ENCODE peak calls at places on chromosomes 1 and 21, in five cellular contexts. One of them, this sample, is unnamed.

GRCh38 chr1:63322248-63322943 is at the start of gene FOXD3:
- DNase-seq in stomach: peak; percentile 71
- DNase-seq in tibial nerve: peak; percentile 57
- DNase-seq in CD8-positive, alpha-beta T cell: no peak
- DNase-seq in uterus: peak; percentile 26
- DNase-seq in this sample: peak; percentile 94

GRCh38 chr1:67818162-67818561 is 15.1 kb downstream of the GNG12 start:
- DNase-seq in stomach: no peak
- DNase-seq in tibial nerve: no peak
- DNase-seq in CD8-positive, alpha-beta T cell: no peak
- DNase-seq in uterus: no peak
- DNase-seq in this sample: no peak

GRCh38 chr21:45414396-45415187 is 9.6 kb downstream of the COL18A1 start:
- DNase-seq in stomach: no peak
- DNase-seq in tibial nerve: no peak
- DNase-seq in CD8-positive, alpha-beta T cell: no peak
- DNase-seq in uterus: no peak
- DNase-seq in this sample: no peak

GRCh38 chr1:22556391-22557104 is 6.7 kb upstream of the EPHA8 start:
- DNase-seq in stomach: no peak
- DNase-seq in tibial nerve: no peak
- DNase-seq in CD8-positive, alpha-beta T cell: no peak
- DNase-seq in uterus: no peak
- DNase-seq in this sample: no peak

GRCh38 chr1:154219511-154219910 is 1.2 kb upstream of the UBAP2L start:
- DNase-seq in stomach: no peak
- DNase-seq in tibial nerve: no peak
- DNase-seq in CD8-positive, alpha-beta T cell: no peak
- DNase-seq in uterus: no peak
- DNase-seq in this sample: no peak

GRCh38 chr21:44405948-44406872 is 49.1 kb upstream of the LRRC3 start:
- DNase-seq in stomach: no peak
- DNase-seq in tibial nerve: no peak
- DNase-seq in CD8-positive, alpha-beta T cell: no peak
- DNase-seq in uterus: no peak
- DNase-seq in this sample: peak; percentile 22

GRCh38 chr1:200530551-200531261 is 89.8 kb downstream of the KIF14 start:
- DNase-seq in stomach: no peak
- DNase-seq in tibial nerve: no peak
- DNase-seq in CD8-positive, alpha-beta T cell: peak; percentile 50
- DNase-seq in uterus: no peak
- DNase-seq in this sample: no peak

GRCh38 chr21:35976929-35977328 is 83.4 kb downstream of the SETD4 start:
- DNase-seq in stomach: no peak
- DNase-seq in tibial nerve: no peak
- DNase-seq in CD8-positive, alpha-beta T cell: no peak
- DNase-seq in uterus: no peak
- DNase-seq in this sample: no peak

GRCh38 chr1:203536981-203537455 is 43.1 kb downstream of the OPTC start:
- DNase-seq in stomach: peak; percentile 79
- DNase-seq in tibial nerve: no peak
- DNase-seq in CD8-positive, alpha-beta T cell: no peak
- DNase-seq in uterus: peak; percentile 81
- DNase-seq in this sample: peak; percentile 51

GRCh38 chr1:10530281-10530740 is 55.6 kb downstream of the PEX14 start:
- DNase-seq in stomach: peak; percentile 61
- DNase-seq in tibial nerve: peak; percentile 17
- DNase-seq in CD8-positive, alpha-beta T cell: no peak
- DNase-seq in uterus: peak; percentile 52
- DNase-seq in this sample: peak; percentile 88

GRCh38 chr1:55893155-55893554 is 678.0 kb upstream of the USP24 start:
- DNase-seq in stomach: no peak
- DNase-seq in tibial nerve: no peak
- DNase-seq in CD8-positive, alpha-beta T cell: no peak
- DNase-seq in uterus: no peak
- DNase-seq in this sample: no peak

GRCh38 chr1:14590781-14591180 is 7.7 kb upstream of the KAZN start:
- DNase-seq in stomach: no peak
- DNase-seq in tibial nerve: no peak
- DNase-seq in CD8-positive, alpha-beta T cell: no peak
- DNase-seq in uterus: no peak
- DNase-seq in this sample: no peak

GRCh38 chr21:25790122-25790951 is 55.6 kb downstream of the GABPA start:
- DNase-seq in stomach: no peak
- DNase-seq in tibial nerve: no peak
- DNase-seq in CD8-positive, alpha-beta T cell: no peak
- DNase-seq in uterus: no peak
- DNase-seq in this sample: no peak

GRCh38 chr1:208524920-208525319 is 280.7 kb upstream of the PLXNA2 start:
- DNase-seq in stomach: no peak
- DNase-seq in tibial nerve: no peak
- DNase-seq in CD8-positive, alpha-beta T cell: no peak
- DNase-seq in uterus: no peak
- DNase-seq in this sample: no peak

GRCh38 chr1:234170622-234171021 is 202.6 kb upstream of the COA6 start:
- DNase-seq in stomach: no peak
- DNase-seq in tibial nerve: no peak
- DNase-seq in CD8-positive, alpha-beta T cell: no peak
- DNase-seq in uterus: no peak
- DNase-seq in this sample: no peak

GRCh38 chr21:41166947-41167346 is 1.0 kb upstream of the BACE2 start:
- DNase-seq in stomach: no peak
- DNase-seq in tibial nerve: no peak
- DNase-seq in CD8-positive, alpha-beta T cell: no peak
- DNase-seq in uterus: peak; percentile 59
- DNase-seq in this sample: peak; percentile 37

GRCh38 chr1:214957330-214958137 is 125.0 kb upstream of the KCNK2 start:
- DNase-seq in stomach: no peak
- DNase-seq in tibial nerve: no peak
- DNase-seq in CD8-positive, alpha-beta T cell: no peak
- DNase-seq in uterus: peak; percentile 14
- DNase-seq in this sample: no peak

GRCh38 chr21:42190492-42190875 is 28.5 kb upstream of the ABCG1 start:
- DNase-seq in stomach: no peak
- DNase-seq in tibial nerve: no peak
- DNase-seq in CD8-positive, alpha-beta T cell: no peak
- DNase-seq in uterus: no peak
- DNase-seq in this sample: no peak

GRCh38 chr21:39387461-39388037 is 38.7 kb upstream of the HMGN1 start:
- DNase-seq in stomach: peak; percentile 92
- DNase-seq in tibial nerve: peak; percentile 79
- DNase-seq in CD8-positive, alpha-beta T cell: peak; percentile 87
- DNase-seq in uterus: peak; percentile 92
- DNase-seq in this sample: peak; percentile 98

GRCh38 chr1:65178235-65178634 is 30.2 kb downstream of the AK4 start:
- DNase-seq in stomach: no peak
- DNase-seq in tibial nerve: no peak
- DNase-seq in CD8-positive, alpha-beta T cell: no peak
- DNase-seq in uterus: no peak
- DNase-seq in this sample: no peak

GRCh38 chr1:56545711-56546110 is 33.7 kb downstream of the PLPP3 start:
- DNase-seq in stomach: peak; percentile 90
- DNase-seq in tibial nerve: no peak
- DNase-seq in CD8-positive, alpha-beta T cell: no peak
- DNase-seq in uterus: no peak
- DNase-seq in this sample: no peak

GRCh38 chr1:150383629-150384318 is 19.8 kb downstream of the RPRD2 start:
- DNase-seq in stomach: no peak
- DNase-seq in tibial nerve: no peak
- DNase-seq in CD8-positive, alpha-beta T cell: no peak
- DNase-seq in uterus: no peak
- DNase-seq in this sample: no peak

GRCh38 chr1:95069711-95070093 is 3.0 kb downstream of the ALG14 start:
- DNase-seq in stomach: no peak
- DNase-seq in tibial nerve: no peak
- DNase-seq in CD8-positive, alpha-beta T cell: no peak
- DNase-seq in uterus: no peak
- DNase-seq in this sample: no peak

GRCh38 chr1:95072117-95072516 is 634 bp downstream of the ALG14 start:
- DNase-seq in stomach: no peak
- DNase-seq in tibial nerve: no peak
- DNase-seq in CD8-positive, alpha-beta T cell: no peak
- DNase-seq in uterus: no peak
- DNase-seq in this sample: no peak

GRCh38 chr1:95071539-95071938 is 1.2 kb downstream of the ALG14 start:
- DNase-seq in stomach: no peak
- DNase-seq in tibial nerve: no peak
- DNase-seq in CD8-positive, alpha-beta T cell: no peak
- DNase-seq in uterus: no peak
- DNase-seq in this sample: no peak

GRCh38 chr1:95067069-95067468 is 5.7 kb downstream of the ALG14 start:
- DNase-seq in stomach: no peak
- DNase-seq in tibial nerve: no peak
- DNase-seq in CD8-positive, alpha-beta T cell: no peak
- DNase-seq in uterus: no peak
- DNase-seq in this sample: no peak

DNA sequence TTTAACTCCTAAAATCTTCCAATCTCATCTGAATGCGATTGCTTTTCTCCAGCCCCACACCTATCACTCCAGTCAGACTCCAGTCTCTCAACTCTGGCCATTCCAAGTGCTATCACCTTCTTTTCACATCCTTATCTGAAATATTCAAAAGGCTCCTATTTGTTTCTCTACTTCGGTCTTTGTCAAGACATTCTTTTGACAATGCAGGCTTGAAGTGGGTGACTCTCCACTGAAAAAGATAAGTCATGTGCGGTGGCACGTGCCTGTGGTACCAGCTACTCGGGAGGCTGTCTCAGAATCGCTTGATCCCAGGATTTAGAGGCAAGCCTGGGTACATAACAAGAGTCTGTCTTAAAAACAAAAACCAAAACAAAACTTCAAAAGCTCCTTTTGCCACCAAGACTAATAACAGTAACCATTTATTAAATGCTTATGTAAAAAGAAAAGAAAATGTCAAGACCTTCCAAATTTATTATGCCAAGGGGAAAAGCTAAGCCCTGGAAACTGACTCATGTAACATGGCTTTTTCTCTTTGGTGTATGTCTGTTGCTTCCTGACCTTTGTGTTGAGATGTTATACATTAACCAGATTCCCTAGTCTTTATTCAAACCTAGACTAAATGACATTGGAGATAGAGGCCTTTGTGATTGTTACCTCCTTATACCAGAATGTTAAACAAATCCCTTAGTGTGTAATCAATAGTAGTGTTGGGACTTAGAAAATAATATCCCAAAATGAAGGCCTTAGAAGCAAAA is 3.6 kb downstream of the ALG14 start:
- DNase-seq in stomach: no peak
- DNase-seq in tibial nerve: no peak
- DNase-seq in CD8-positive, alpha-beta T cell: no peak
- DNase-seq in uterus: no peak
- DNase-seq in this sample: no peak
- H3K4me1 ChIP-seq in stomach: peaks cover 18% of the 10 kb centered on the region
- H3K4me1 ChIP-seq in tibial nerve: no peaks in the 10 kb centered on the region
- H3K4me1 ChIP-seq in CD8-positive, alpha-beta T cell: peaks cover 10% of the 10 kb centered on the region
- H3K4me1 ChIP-seq in uterus: no peaks in the 10 kb centered on the region
- H3K4me1 ChIP-seq in this sample: peaks cover 6% of the 10 kb centered on the region

DNA sequence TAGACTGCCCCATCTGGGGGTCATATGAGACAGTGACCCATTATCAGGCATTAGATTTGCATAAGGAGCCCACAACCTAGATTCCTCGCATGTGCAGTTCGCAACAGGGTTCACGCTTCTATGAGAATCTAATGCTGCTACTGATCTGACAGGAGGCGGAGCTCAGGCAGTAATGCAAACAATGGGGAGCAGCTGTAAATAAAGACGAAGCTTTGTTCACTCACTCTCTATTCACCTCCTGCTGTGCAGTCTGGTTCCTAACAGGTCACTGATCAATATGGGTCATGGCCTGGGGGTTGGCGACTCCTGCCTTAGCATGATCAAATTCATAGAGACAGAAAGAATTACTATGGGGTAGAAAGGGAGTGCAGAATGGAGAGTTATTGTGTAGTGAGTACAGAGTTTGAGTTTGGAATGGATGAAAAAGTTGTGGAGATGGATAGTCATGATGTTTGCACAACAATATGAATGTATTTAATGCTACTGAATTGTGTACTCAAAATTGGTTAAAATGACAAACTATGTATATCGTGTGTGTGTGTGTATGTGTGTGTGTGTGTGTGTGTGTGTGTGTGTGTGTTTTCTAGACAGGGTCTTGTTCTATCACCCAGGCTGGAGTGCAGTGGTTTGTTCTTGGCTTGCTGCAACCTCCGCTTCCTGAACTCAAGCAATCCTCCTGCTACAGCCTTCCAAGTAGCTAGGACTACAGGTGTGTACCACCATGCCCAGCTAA is 42.2 kb downstream of the BTF3L4 start:
- DNase-seq in stomach: no peak
- DNase-seq in tibial nerve: no peak
- DNase-seq in CD8-positive, alpha-beta T cell: no peak
- DNase-seq in uterus: no peak
- DNase-seq in this sample: no peak
- TF ChIP-seq CTCF in stomach: no peak
- TF ChIP-seq CTCF in tibial nerve: no peak
- TF ChIP-seq CTCF in CD8-positive, alpha-beta T cell: no peak
- TF ChIP-seq CTCF in uterus: no peak
- TF ChIP-seq CTCF in this sample: no peak

DNA sequence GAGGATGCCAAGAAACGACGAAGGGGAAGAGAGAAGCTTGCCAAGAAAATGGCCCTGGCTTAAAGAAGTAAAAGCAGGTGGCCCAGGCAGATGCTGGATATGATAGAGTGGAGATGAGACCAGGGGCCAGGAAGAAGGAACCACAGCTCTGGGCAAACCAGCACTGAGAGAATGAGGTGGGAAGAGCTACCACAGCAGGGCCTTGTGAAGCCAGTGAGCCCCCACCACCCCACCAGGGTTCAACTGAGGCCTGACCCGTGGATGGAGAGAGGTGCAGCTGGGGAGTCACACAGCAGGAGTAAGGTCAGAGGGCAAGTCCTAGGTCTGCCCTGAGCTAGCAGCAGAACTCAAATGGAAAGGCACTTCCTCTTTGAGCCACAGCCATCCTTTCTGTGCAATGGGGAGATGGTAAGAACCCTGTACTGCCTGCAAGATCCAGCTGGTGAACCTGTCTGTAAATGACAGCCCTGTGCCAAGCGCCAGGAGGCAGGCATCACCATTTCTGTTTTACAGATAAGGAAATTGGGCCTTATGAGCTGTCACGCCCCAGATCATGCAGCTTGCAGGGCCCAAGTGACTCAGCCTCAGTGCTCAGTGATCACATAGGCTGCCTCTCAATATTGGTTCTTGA is 8.5 kb downstream of the SH3BGRL3 start:
- DNase-seq in stomach: no peak
- DNase-seq in tibial nerve: no peak
- DNase-seq in CD8-positive, alpha-beta T cell: peak; percentile 50
- DNase-seq in uterus: no peak
- DNase-seq in this sample: no peak
- H3K4me1 ChIP-seq in stomach: peaks cover 36% of the 10 kb centered on the region
- H3K4me1 ChIP-seq in tibial nerve: peaks cover 84% of the 10 kb centered on the region
- H3K4me1 ChIP-seq in CD8-positive, alpha-beta T cell: peaks cover 96% of the 10 kb centered on the region
- H3K4me1 ChIP-seq in uterus: no peaks in the 10 kb centered on the region
- H3K4me1 ChIP-seq in this sample: peaks cover 6% of the 10 kb centered on the region

DNA sequence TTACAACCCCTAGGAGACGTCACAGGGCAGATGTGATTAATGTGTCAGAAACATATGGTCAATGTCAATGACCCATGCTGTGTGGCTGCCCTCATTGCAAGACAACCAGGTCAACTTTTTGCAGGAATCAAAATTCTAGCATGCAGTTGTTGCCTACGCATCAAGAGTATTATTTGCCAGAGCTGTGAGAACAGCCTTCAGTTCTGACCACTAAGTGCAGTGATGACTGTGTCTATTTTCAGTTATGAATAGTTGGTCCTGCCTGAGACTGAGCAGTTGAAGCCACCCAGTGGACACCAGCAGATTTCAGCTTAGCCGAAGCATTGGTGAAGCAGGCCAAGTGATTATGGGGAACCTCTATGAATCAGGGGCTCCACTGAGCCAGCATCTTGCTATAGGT is 47.3 kb downstream of the LYPLAL1 start:
- DNase-seq in stomach: no peak
- DNase-seq in tibial nerve: no peak
- DNase-seq in CD8-positive, alpha-beta T cell: no peak
- DNase-seq in uterus: no peak
- DNase-seq in this sample: no peak
- TF ChIP-seq CTCF in stomach: no peak
- TF ChIP-seq CTCF in tibial nerve: no peak
- TF ChIP-seq CTCF in CD8-positive, alpha-beta T cell: no peak
- TF ChIP-seq CTCF in uterus: no peak
- TF ChIP-seq CTCF in this sample: no peak